ENCODE peak calls at places on chromosomes 13 and 19, in eight cellular contexts. One of them, this sample, is unnamed.

GRCh38 chr19:51196181-51196580 is 28.7 kb upstream of the CD33 start:
- DNase-seq in body of pancreas: no peak
- DNase-seq in adrenal gland: no peak
- DNase-seq in tibial nerve: no peak
- DNase-seq in esophagus squamous epithelium: no peak
- DNase-seq in breast epithelium: no peak
- DNase-seq in suprapubic skin: no peak
- DNase-seq in GM12892: no peak
- DNase-seq in this sample: no peak

GRCh38 chr13:50685491-50685890 is 158.0 kb downstream of the DLEU7 start:
- DNase-seq in body of pancreas: peak; percentile 32
- DNase-seq in adrenal gland: peak; percentile 79
- DNase-seq in tibial nerve: peak; percentile 78
- DNase-seq in esophagus squamous epithelium: no peak
- DNase-seq in breast epithelium: peak; percentile 57
- DNase-seq in suprapubic skin: no peak
- DNase-seq in GM12892: no peak
- DNase-seq in this sample: no peak

GRCh38 chr19:9597027-9597426 is 12.7 kb upstream of the ZNF121 start:
- DNase-seq in body of pancreas: no peak
- DNase-seq in adrenal gland: no peak
- DNase-seq in tibial nerve: no peak
- DNase-seq in esophagus squamous epithelium: no peak
- DNase-seq in breast epithelium: no peak
- DNase-seq in suprapubic skin: no peak
- DNase-seq in GM12892: no peak
- DNase-seq in this sample: no peak

GRCh38 chr13:38630780-38631179 is 56.1 kb upstream of the FREM2 start:
- DNase-seq in body of pancreas: no peak
- DNase-seq in adrenal gland: no peak
- DNase-seq in tibial nerve: no peak
- DNase-seq in esophagus squamous epithelium: no peak
- DNase-seq in breast epithelium: no peak
- DNase-seq in suprapubic skin: no peak
- DNase-seq in GM12892: no peak
- DNase-seq in this sample: no peak

GRCh38 chr13:28583661-28584091 is 75.3 kb upstream of the POMP start:
- DNase-seq in body of pancreas: no peak
- DNase-seq in adrenal gland: no peak
- DNase-seq in tibial nerve: no peak
- DNase-seq in esophagus squamous epithelium: no peak
- DNase-seq in breast epithelium: no peak
- DNase-seq in suprapubic skin: no peak
- DNase-seq in GM12892: no peak
- DNase-seq in this sample: no peak

GRCh38 chr19:38183227-38183914 is 40.7 kb downstream of the DPF1 start:
- DNase-seq in body of pancreas: no peak
- DNase-seq in adrenal gland: peak; percentile 39
- DNase-seq in tibial nerve: no peak
- DNase-seq in esophagus squamous epithelium: no peak
- DNase-seq in breast epithelium: no peak
- DNase-seq in suprapubic skin: no peak
- DNase-seq in GM12892: no peak
- DNase-seq in this sample: no peak

GRCh38 chr13:52371736-52372247 is 34.2 kb downstream of the THSD1 start:
- DNase-seq in body of pancreas: no peak
- DNase-seq in adrenal gland: no peak
- DNase-seq in tibial nerve: no peak
- DNase-seq in esophagus squamous epithelium: no peak
- DNase-seq in breast epithelium: no peak
- DNase-seq in suprapubic skin: no peak
- DNase-seq in GM12892: no peak
- DNase-seq in this sample: no peak

GRCh38 chr13:33140161-33140560 is 123.9 kb downstream of the KL start:
- DNase-seq in body of pancreas: no peak
- DNase-seq in adrenal gland: no peak
- DNase-seq in tibial nerve: no peak
- DNase-seq in esophagus squamous epithelium: no peak
- DNase-seq in breast epithelium: no peak
- DNase-seq in suprapubic skin: no peak
- DNase-seq in GM12892: no peak
- DNase-seq in this sample: no peak

GRCh38 chr19:57302020-57302465 is 18.2 kb upstream of the ZNF543 start:
- DNase-seq in body of pancreas: no peak
- DNase-seq in adrenal gland: peak; percentile 92
- DNase-seq in tibial nerve: no peak
- DNase-seq in esophagus squamous epithelium: no peak
- DNase-seq in breast epithelium: no peak
- DNase-seq in suprapubic skin: no peak
- DNase-seq in GM12892: no peak
- DNase-seq in this sample: no peak

DNA sequence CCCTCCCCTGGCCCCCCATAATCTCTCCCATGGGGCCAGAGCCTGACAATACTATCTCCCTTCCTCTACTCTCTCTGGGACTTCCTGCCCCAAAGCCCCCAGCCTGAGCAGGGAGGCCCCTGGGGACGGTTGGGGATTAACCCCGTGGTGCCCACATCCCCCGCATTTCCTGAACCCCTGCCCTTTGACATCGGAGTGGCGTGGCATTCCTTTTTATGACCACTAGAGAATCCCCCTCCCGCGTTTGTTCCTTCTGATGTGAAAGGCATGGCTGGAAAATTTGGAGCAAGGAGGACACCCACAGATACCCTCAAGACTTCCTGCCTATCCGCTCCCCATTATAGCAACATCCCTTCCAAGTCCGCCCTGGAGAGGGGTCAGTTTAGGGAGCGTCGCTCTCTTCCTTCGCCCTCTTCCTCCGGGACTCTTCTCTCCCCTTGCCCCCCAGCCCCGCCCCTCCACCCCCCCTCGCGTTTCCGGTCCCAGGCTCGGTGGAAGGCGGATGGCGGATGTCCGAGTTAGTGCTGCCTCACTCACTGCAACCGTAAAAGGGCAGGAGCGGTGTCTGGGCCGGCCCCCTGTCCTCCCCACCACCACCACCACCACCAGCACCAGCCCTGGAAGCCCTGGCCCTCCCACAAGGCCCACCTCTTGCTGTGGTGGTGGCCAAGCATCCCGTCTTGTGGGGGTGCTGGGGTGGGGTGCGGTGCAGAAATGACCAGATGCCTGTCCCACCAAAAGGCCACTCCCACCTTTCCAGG is 1.8 kb downstream of the VASP start:
- DNase-seq in body of pancreas: peak; percentile 53
- DNase-seq in adrenal gland: peak; percentile 73
- DNase-seq in tibial nerve: no peak
- DNase-seq in esophagus squamous epithelium: no peak
- DNase-seq in breast epithelium: peak; percentile 77
- DNase-seq in suprapubic skin: no peak
- DNase-seq in GM12892: peak; percentile 81
- DNase-seq in this sample: peak; percentile 75
- TF ChIP-seq POLR2A in body of pancreas: peak; percentile 16
- TF ChIP-seq POLR2A in adrenal gland: no peak
- TF ChIP-seq POLR2A in tibial nerve: no peak
- TF ChIP-seq POLR2A in esophagus squamous epithelium: no peak
- TF ChIP-seq POLR2A in breast epithelium: no peak
- TF ChIP-seq POLR2A in suprapubic skin: no peak
- TF ChIP-seq POLR2A in GM12892: peak; percentile 61
- TF ChIP-seq POLR2A in this sample: peak; percentile 76

DNA sequence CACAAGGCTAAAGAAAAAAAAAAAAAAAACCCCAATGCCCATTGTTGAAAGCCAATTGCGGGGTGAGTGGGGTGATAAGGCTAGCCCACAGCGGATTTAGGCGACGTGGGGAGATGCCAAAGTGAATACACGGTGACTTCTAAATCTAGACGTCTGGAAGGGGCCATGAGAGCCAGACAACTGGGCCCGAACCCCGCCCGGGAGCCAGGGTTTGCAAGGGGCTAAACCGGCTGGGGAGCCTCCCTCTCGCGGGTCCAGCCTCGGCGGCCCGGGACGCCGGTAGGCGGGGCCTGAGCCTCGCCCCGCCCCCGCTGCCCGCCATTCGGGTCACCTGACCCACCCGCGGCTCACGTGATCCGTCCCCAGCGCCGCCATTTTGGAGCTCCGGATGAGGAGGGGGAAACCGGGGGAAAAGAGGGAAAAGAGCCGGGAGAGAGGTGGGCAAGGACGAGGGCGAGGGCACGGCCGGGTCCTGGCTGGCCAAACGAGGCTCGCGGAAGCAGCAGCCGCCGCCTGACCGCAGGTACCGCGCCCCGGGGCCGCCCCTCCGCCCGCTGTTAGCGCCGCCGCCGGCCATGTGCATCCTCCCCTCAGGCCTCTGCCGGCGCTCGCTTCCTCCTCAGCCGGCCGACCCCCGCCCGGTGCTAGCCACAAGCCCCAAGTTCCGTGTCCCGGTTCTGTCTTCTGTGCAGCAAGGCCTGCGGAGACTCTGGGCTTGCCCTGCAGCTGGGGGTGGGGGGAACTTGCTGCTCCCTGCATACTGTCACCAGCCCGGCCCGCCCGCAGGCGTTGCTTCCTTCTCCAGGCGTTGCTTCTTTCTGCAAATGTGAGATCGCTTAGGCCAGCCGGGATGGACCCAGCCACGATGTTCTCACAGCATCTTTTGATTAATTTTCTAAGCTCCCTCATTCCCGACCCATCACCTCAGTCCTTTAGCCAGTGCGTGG is at the start of gene ZNF507:
- DNase-seq in body of pancreas: peak; percentile 84
- DNase-seq in adrenal gland: peak; percentile 84
- DNase-seq in tibial nerve: peak; percentile 70
- DNase-seq in esophagus squamous epithelium: no peak
- DNase-seq in breast epithelium: peak; percentile 83
- DNase-seq in suprapubic skin: peak; percentile 91
- DNase-seq in GM12892: peak; percentile 93
- DNase-seq in this sample: peak; percentile 96
- TF ChIP-seq POLR2A in body of pancreas: peak; percentile 45
- TF ChIP-seq POLR2A in adrenal gland: no peak
- TF ChIP-seq POLR2A in tibial nerve: peak; percentile 9
- TF ChIP-seq POLR2A in esophagus squamous epithelium: no peak
- TF ChIP-seq POLR2A in breast epithelium: no peak
- TF ChIP-seq POLR2A in suprapubic skin: no peak
- TF ChIP-seq POLR2A in GM12892: peak; percentile 56
- TF ChIP-seq POLR2A in this sample: no peak

DNA sequence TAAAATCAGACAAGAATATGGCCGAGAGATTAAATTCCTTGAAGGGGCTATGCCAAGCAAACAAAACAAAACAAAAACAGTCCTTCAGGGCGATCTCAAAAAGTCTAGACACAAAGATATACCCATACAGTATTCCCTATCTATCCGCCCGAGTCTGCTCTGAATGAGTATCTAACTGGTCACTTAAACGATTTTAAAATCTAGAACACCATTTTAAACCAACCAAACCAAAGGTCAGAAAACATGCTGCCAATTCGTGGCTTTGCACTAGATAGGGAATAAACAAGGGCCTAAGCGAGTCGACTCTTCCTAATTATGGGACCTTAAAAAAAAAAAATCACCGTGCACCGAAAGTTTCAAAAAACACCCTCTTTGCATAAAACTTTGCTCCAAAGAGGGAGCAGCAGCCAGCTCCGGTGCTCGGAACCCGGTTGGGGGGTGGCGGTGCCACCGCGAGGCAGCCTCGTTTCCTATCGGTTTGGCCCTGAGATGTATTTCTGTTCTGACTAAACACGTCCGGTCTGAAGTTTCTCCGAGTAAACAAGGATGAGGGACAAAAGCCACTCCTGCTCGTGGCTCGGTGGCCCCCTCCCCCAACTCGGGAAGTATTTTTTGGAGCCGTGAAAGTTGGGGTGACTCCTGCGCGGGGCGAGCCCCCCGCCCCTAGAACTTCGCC is 1.8 kb downstream of the HMGB1 start:
- DNase-seq in body of pancreas: peak; percentile 66
- DNase-seq in adrenal gland: peak; percentile 79
- DNase-seq in tibial nerve: peak; percentile 18
- DNase-seq in esophagus squamous epithelium: peak; percentile 12
- DNase-seq in breast epithelium: peak; percentile 54
- DNase-seq in suprapubic skin: peak; percentile 83
- DNase-seq in GM12892: peak; percentile 35
- DNase-seq in this sample: no peak
- TF ChIP-seq POLR2A in body of pancreas: peak; percentile 57
- TF ChIP-seq POLR2A in adrenal gland: no peak
- TF ChIP-seq POLR2A in tibial nerve: no peak
- TF ChIP-seq POLR2A in esophagus squamous epithelium: no peak
- TF ChIP-seq POLR2A in breast epithelium: no peak
- TF ChIP-seq POLR2A in suprapubic skin: no peak
- TF ChIP-seq POLR2A in GM12892: peak; percentile 68
- TF ChIP-seq POLR2A in this sample: peak; percentile 56

GRCh38 chr19:10691178-10691881 is 9.9 kb upstream of the QTRT1 start:
- DNase-seq in body of pancreas: no peak
- DNase-seq in adrenal gland: no peak
- DNase-seq in tibial nerve: no peak
- DNase-seq in esophagus squamous epithelium: no peak
- DNase-seq in breast epithelium: no peak
- DNase-seq in suprapubic skin: no peak
- DNase-seq in GM12892: no peak
- DNase-seq in this sample: no peak

GRCh38 chr19:10691883-10692282 is 9.4 kb upstream of the QTRT1 start:
- DNase-seq in body of pancreas: no peak
- DNase-seq in adrenal gland: no peak
- DNase-seq in tibial nerve: no peak
- DNase-seq in esophagus squamous epithelium: no peak
- DNase-seq in breast epithelium: no peak
- DNase-seq in suprapubic skin: no peak
- DNase-seq in GM12892: no peak
- DNase-seq in this sample: no peak

GRCh38 chr19:10694706-10695105 is 6.5 kb upstream of the QTRT1 start:
- DNase-seq in body of pancreas: no peak
- DNase-seq in adrenal gland: no peak
- DNase-seq in tibial nerve: no peak
- DNase-seq in esophagus squamous epithelium: no peak
- DNase-seq in breast epithelium: no peak
- DNase-seq in suprapubic skin: no peak
- DNase-seq in GM12892: no peak
- DNase-seq in this sample: no peak

GRCh38 chr19:10690351-10690781 is 10.9 kb upstream of the QTRT1 start:
- DNase-seq in body of pancreas: no peak
- DNase-seq in adrenal gland: peak; percentile 63
- DNase-seq in tibial nerve: no peak
- DNase-seq in esophagus squamous epithelium: no peak
- DNase-seq in breast epithelium: no peak
- DNase-seq in suprapubic skin: no peak
- DNase-seq in GM12892: no peak
- DNase-seq in this sample: no peak

GRCh38 chr19:10692673-10693264 is 8.5 kb upstream of the QTRT1 start:
- DNase-seq in body of pancreas: no peak
- DNase-seq in adrenal gland: no peak
- DNase-seq in tibial nerve: no peak
- DNase-seq in esophagus squamous epithelium: no peak
- DNase-seq in breast epithelium: no peak
- DNase-seq in suprapubic skin: no peak
- DNase-seq in GM12892: no peak
- DNase-seq in this sample: no peak
- TF ChIP-seq POLR2A in body of pancreas: no peak
- TF ChIP-seq POLR2A in adrenal gland: no peak
- TF ChIP-seq POLR2A in tibial nerve: no peak
- TF ChIP-seq POLR2A in esophagus squamous epithelium: no peak
- TF ChIP-seq POLR2A in breast epithelium: no peak
- TF ChIP-seq POLR2A in suprapubic skin: no peak
- TF ChIP-seq POLR2A in GM12892: peak; percentile 31
- TF ChIP-seq POLR2A in this sample: no peak

GRCh38 chr19:12156254-12157058 is at the start of gene ZNF625:
- DNase-seq in body of pancreas: peak; percentile 84
- DNase-seq in adrenal gland: peak; percentile 95
- DNase-seq in tibial nerve: peak; percentile 54
- DNase-seq in esophagus squamous epithelium: no peak
- DNase-seq in breast epithelium: peak; percentile 92
- DNase-seq in suprapubic skin: peak; percentile 93
- DNase-seq in GM12892: peak; percentile 60
- DNase-seq in this sample: peak; percentile 72
- TF ChIP-seq POLR2A in body of pancreas: peak; percentile 74
- TF ChIP-seq POLR2A in adrenal gland: peak; percentile 80
- TF ChIP-seq POLR2A in tibial nerve: peak; percentile 36
- TF ChIP-seq POLR2A in esophagus squamous epithelium: no peak
- TF ChIP-seq POLR2A in breast epithelium: no peak
- TF ChIP-seq POLR2A in suprapubic skin: no peak
- TF ChIP-seq POLR2A in GM12892: peak; percentile 58
- TF ChIP-seq POLR2A in this sample: no peak

This sample was measured in GM12891.